ENCODE peak calls at places on chromosome 1, in eight cellular contexts. S is GM23248, N is PC-3, D is OCI-LY7, I is SK-N-SH, Y is neural progenitor cell, W is MM.1S, T is HCT116. Z is an unnamed sample.

GRCh38 chr1:203048555-203049051 is 22.3 kb downstream of the PPFIA4 start:
- DNase-seq in D (no peak), N (no peak), I (no peak), Y (peak; percentile 81), W (no peak), S (no peak), T (no peak), Z (peak; percentile 84)

GRCh38 chr1:215497516-215497915 is 69.6 kb upstream of the KCTD3 start:
- DNase-seq in W (no peak), D (no peak), I (no peak), Y (peak; percentile 65), N (no peak), S (no peak), T (no peak), Z (peak; percentile 8)

GRCh38 chr1:90718411-90719320 is 1.6 kb upstream of the BARHL2 start:
- DNase-seq in I (peak; percentile 68), D (no peak), N (no peak), W (no peak), T (no peak), S (peak; percentile 37), Y (peak; percentile 76), Z (peak; percentile 62)

GRCh38 chr1:78839704-78840277 is 166.7 kb downstream of the ADGRL4 start:
- DNase-seq in D (peak; percentile 52), W (peak; percentile 61), T (peak; percentile 31), S (peak; percentile 53), Y (peak; percentile 60), I (peak; percentile 40), N (peak; percentile 85), Z (peak; percentile 74)

GRCh38 chr1:58047265-58047858 is 499.2 kb downstream of the OMA1 start:
- DNase-seq in Y (peak; percentile 47), I (peak; percentile 76), D (peak; percentile 33), W (peak; percentile 14), T (no peak), N (peak; percentile 14), S (peak; percentile 32), Z (peak; percentile 59)

GRCh38 chr1:155134858-155135415 is 715 bp upstream of the SLC50A1 start:
- DNase-seq in W (peak; percentile 69), N (peak; percentile 100), S (peak; percentile 99), D (no peak), I (peak; percentile 66), T (peak; percentile 92), Y (peak; percentile 75), Z (peak; percentile 70)

GRCh38 chr1:244011251-244011650 is 39.8 kb upstream of the ZBTB18 start:
- DNase-seq in W (no peak), N (no peak), I (no peak), Y (no peak), D (no peak), S (peak; percentile 11), T (no peak), Z (peak; percentile 17)

GRCh38 chr1:38125837-38126520 is 79.4 kb upstream of the POU3F1 start:
- DNase-seq in N (peak; percentile 77), S (no peak), T (no peak), W (no peak), D (no peak), I (no peak), Y (no peak), Z (no peak)

GRCh38 chr1:114152211-114153050 is 1.2 kb downstream of the SYT6 start:
- DNase-seq in D (no peak), Y (peak; percentile 75), T (no peak), N (peak; percentile 43), I (peak; percentile 87), S (peak; percentile 81), W (no peak), Z (peak; percentile 61)

GRCh38 chr1:244231572-244232315 is 180.7 kb downstream of the ZBTB18 start:
- DNase-seq in W (no peak), Y (peak; percentile 38), N (peak; percentile 79), I (peak; percentile 66), S (peak; percentile 73), T (no peak), D (no peak), Z (peak; percentile 9)

GRCh38 chr1:51768971-51769601 is 109.4 kb downstream of the NRDC start:
- DNase-seq in I (peak; percentile 58), N (peak; percentile 69), D (peak; percentile 73), Y (peak; percentile 68), T (peak; percentile 38), S (peak; percentile 82), W (peak; percentile 72), Z (peak; percentile 80)

GRCh38 chr1:105087496-105087895 is 1337.8 kb downstream of the AMY1C start:
- DNase-seq in S (no peak), D (no peak), N (peak; percentile 98), T (no peak), W (no peak), I (no peak), Y (no peak), Z (no peak)

GRCh38 chr1:232678185-232678886 is 48.4 kb upstream of the SIPA1L2 start:
- DNase-seq in Y (no peak), N (peak; percentile 93), W (no peak), S (no peak), D (no peak), T (peak; percentile 35), I (no peak), Z (no peak)

GRCh38 chr1:203702130-203702577 is 62.8 kb upstream of the LAX1 start:
- DNase-seq in S (peak; percentile 45), N (peak; percentile 82), Y (peak; percentile 76), I (peak; percentile 74), T (peak; percentile 35), W (peak; percentile 63), D (peak; percentile 77), Z (peak; percentile 86)

GRCh38 chr1:116574581-116575291 is 3.9 kb upstream of the CD58 start:
- DNase-seq in T (peak; percentile 36), D (peak; percentile 66), Y (peak; percentile 76), W (peak; percentile 36), N (peak; percentile 88), I (peak; percentile 81), S (peak; percentile 78), Z (peak; percentile 86)

GRCh38 chr1:93874025-93874651 is 4.9 kb downstream of the DNTTIP2 start:
- DNase-seq in T (no peak), W (no peak), N (peak; percentile 84), D (peak; percentile 28), I (peak; percentile 33), Y (peak; percentile 56), S (peak; percentile 63), Z (peak; percentile 63)

GRCh38 chr1:26212726-26213125 is 21.3 kb upstream of the CEP85 start:
- DNase-seq in Y (no peak), T (no peak), S (no peak), W (no peak), I (no peak), N (no peak), D (no peak), Z (no peak)

GRCh38 chr1:37484325-37485051 is 10.1 kb downstream of the ZC3H12A start:
- DNase-seq in I (no peak), D (no peak), N (peak; percentile 53), S (no peak), Y (no peak), W (no peak), T (no peak), Z (no peak)

DNA sequence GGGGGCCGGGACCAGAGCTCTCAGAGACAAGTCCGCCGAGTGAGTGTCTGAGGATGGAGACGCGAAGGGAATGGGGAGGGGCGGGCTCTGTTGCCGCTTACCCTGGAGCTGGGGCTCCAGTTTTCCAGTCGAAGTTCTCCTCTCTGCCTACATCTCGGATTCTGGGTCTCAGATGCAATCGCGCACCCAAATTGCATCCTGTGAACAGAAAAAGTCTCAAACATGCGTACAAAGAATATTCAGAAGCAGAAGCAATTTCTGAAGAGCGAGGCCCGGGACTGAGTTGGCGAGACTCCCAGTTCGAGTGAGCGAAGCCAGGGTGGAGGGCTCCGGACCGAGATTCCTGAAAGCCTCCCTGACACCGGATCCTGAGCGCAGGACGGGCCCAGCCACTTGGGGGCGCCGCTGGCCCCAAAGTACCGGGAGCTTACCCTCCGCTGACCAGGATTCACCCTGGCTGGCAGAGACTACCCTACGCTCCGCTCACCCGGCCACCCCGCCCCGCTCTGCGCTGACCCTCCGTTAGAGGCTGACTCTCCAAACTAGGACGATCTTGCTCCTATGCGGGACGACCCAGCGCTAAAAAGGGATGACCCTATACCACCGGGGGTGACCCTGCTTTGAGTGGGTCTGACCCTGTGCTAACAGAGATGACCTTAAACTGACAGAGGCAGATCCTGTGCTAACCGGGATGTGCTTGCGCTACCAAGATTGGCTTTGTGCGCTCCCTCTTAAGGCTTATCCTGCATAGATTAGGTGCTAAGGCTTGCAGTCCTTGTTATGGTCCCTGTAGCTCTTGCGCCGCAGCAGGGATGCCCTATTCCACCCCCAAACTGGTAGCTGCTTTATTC is 12.1 kb downstream of the FOXD2 start:
- DNase-seq in T (no peak), D (no peak), I (peak; percentile 67), W (no peak), N (peak; percentile 43), Y (peak; percentile 78), S (peak; percentile 30), Z (peak; percentile 88)
- TF ChIP-seq EZH2phosphoT487 in T (no peak), D (no peak), I (no peak), W (no peak), N (no peak), Y (peak; percentile 51), S (no peak), Z (no peak)

GRCh38 chr1:151058682-151059341 is 610 bp downstream of the CDC42SE1 start:
- DNase-seq in I (peak; percentile 53), S (peak; percentile 52), W (no peak), Y (peak; percentile 46), T (no peak), D (peak; percentile 20), N (peak; percentile 92), Z (peak; percentile 76)
- TF ChIP-seq EZH2phosphoT487 in I (no peak), S (no peak), W (no peak), Y (no peak), T (no peak), D (no peak), N (no peak), Z (no peak)

DNA sequence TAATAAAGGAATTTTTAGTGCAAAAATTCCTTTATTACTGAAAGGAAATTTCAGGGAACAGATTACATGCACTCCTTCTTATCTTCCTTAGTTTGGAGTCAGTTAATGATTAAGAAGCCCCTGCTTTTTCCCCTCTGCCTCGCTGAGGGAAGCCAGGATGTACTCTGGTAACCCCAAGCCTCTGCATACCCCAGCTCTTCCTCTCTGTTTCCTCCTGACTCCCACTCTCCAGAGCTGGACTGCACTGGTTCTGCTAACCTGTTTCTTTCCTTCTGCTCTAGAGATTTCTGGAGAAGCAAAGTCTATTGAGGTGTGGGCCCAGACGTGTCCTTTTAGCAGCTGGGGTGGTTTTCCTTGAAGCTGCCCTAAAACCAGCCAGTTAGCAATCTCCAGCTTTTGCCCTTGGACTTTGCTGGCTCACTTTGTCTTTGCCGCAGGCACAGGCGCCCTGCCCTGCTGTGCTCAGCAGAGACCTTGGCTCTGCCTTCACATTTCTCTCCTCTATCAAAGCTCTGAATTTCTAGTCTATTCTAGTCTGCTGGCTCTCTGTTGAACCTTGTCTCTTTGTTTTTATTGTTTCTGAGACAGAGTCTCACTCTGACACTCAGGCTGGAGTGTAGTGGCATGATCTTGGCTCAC is 171.7 kb upstream of the IVNS1ABP start:
- DNase-seq in W (no peak), N (no peak), T (no peak), I (no peak), D (no peak), S (no peak), Y (no peak), Z (peak; percentile 6)
- TF ChIP-seq EZH2phosphoT487 in W (no peak), N (no peak), T (no peak), I (no peak), D (no peak), S (no peak), Y (no peak), Z (no peak)

GRCh38 chr1:85677656-85678055 is 30.6 kb downstream of the ZNHIT6 start:
- DNase-seq in Y (no peak), D (no peak), N (no peak), S (no peak), T (no peak), W (no peak), I (no peak), Z (no peak)
- TF ChIP-seq EZH2phosphoT487 in Y (no peak), D (no peak), N (no peak), S (no peak), T (no peak), W (no peak), I (no peak), Z (no peak)